ENCODE peak calls at places on chromosomes 12 and 14, in five cellular contexts. S is left kidney, C is HCT116, P is Calu3, X is amniotic stem cell. N is an unnamed sample.

GRCh38 chr12:67919406-67919805 is 69.8 kb upstream of the IFNG-AS1 start:
- DNase-seq in C (no peak), P (no peak), X (no peak), S (no peak), N (no peak)

GRCh38 chr12:99223554-99223953 is 424.0 kb upstream of the GARIN6 start:
- DNase-seq in C (no peak), P (no peak), S (no peak), X (no peak), N (no peak)

GRCh38 chr14:54722791-54723432 is 156.0 kb downstream of the SAMD4A start:
- DNase-seq in S (peak), C (no peak), X (no peak), P (peak), N (no peak)

GRCh38 chr12:4289334-4289878 is 15.8 kb downstream of the CCND2 start:
- DNase-seq in C (no peak), S (no peak), X (no peak), P (no peak), N (no peak)

GRCh38 chr12:6222009-6222702 is 22.0 kb downstream of the CD9 start:
- DNase-seq in S (peak), C (no peak), X (no peak), P (peak), N (no peak)

GRCh38 chr12:111066744-111067437 is 146.5 kb upstream of the MYL2 start:
- DNase-seq in P (no peak), X (no peak), S (no peak), C (peak), N (no peak)

GRCh38 chr14:94675036-94675435 is 62.8 kb downstream of the SERPINA3 start:
- DNase-seq in C (no peak), P (no peak), S (no peak), X (no peak), N (no peak)

GRCh38 chr12:50715174-50715573 is 48.7 kb upstream of the ATF1 start:
- DNase-seq in C (no peak), S (no peak), X (no peak), P (no peak), N (no peak)

GRCh38 chr12:94545937-94546771 is 86.5 kb upstream of the CEP83 start:
- DNase-seq in C (peak), P (peak), X (no peak), S (peak), N (no peak)

GRCh38 chr14:100664841-100665425 is 61.8 kb upstream of the DLK1 start:
- DNase-seq in C (no peak), X (no peak), S (no peak), P (no peak), N (no peak)

GRCh38 chr12:39277416-39277815 is 165.5 kb downstream of the KIF21A start:
- DNase-seq in S (no peak), X (no peak), C (no peak), P (no peak), N (no peak)

GRCh38 chr12:124512667-124513296 is 54.6 kb downstream of the NCOR2 start:
- DNase-seq in S (peak), C (peak), X (peak), P (peak), N (no peak)

GRCh38 chr12:121391619-121392324 is 8.1 kb upstream of the RNF34 start:
- DNase-seq in P (no peak), S (peak), C (no peak), X (no peak), N (no peak)

GRCh38 chr12:19482551-19483109 is 43.3 kb downstream of the AEBP2 start:
- DNase-seq in S (no peak), P (peak), C (no peak), X (no peak), N (peak)

GRCh38 chr12:129332286-129332685 is 479.0 kb downstream of the GLT1D1 start:
- DNase-seq in X (no peak), S (no peak), P (no peak), C (no peak), N (no peak)

GRCh38 chr14:101116486-101117130 is 213.1 kb upstream of the RTL1 start:
- DNase-seq in S (no peak), X (no peak), C (no peak), P (no peak), N (no peak)

GRCh38 chr12:104109446-104110271 is 28.4 kb downstream of the NFYB start:
- DNase-seq in X (no peak), C (no peak), P (no peak), S (no peak), N (no peak)

GRCh38 chr14:34628681-34629135 is 1.2 kb downstream of the SNX6 start:
- DNase-seq in C (no peak), P (no peak), X (no peak), S (peak), N (no peak)

GRCh38 chr14:104802913-104803184 is 1.9 kb downstream of the ZBTB42 start:
- DNase-seq in P (no peak), C (no peak), S (no peak), X (no peak), N (no peak)